ENCODE peak calls at places on chromosomes 11 and 22, in six cellular contexts. D is pancreas, N is Caco-2, Q is fibroblast of villous mesenchyme, O is AG04450, A is HepG2. W is an unnamed sample.

GRCh38 chr11:20561915-20562314 is 37.5 kb upstream of the SLC6A5 start:
- DNase-seq in Q (no peak), N (no peak), A (no peak), O (no peak), D (no peak), W (no peak)

GRCh38 chr11:65112226-65112550 is 516 bp downstream of the TM7SF2 start:
- DNase-seq in N (peak; percentile 42), A (no peak), Q (no peak), O (no peak), D (no peak), W (no peak)

GRCh38 chr11:72591785-72592490 is 82.3 kb downstream of the PDE2A start:
- DNase-seq in O (no peak), Q (no peak), N (no peak), A (no peak), D (peak; percentile 42), W (no peak)

GRCh38 chr11:27599217-27599616 is 92.6 kb upstream of the LIN7C start:
- DNase-seq in A (no peak), D (no peak), Q (no peak), N (no peak), O (no peak), W (no peak)

GRCh38 chr11:13183094-13183825 is 94.3 kb upstream of the BMAL1 start:
- DNase-seq in O (no peak), D (no peak), Q (peak; percentile 54), N (no peak), A (peak; percentile 28), W (peak; percentile 59)

GRCh38 chr11:125201525-125202121 is 37.1 kb downstream of the PKNOX2 start:
- DNase-seq in Q (no peak), D (peak; percentile 88), N (no peak), A (peak; percentile 50), O (no peak), W (no peak)

GRCh38 chr22:20023214-20023613 is 2.3 kb downstream of the TANGO2 start:
- DNase-seq in O (no peak), D (peak; percentile 22), Q (no peak), N (no peak), A (no peak), W (no peak)

GRCh38 chr22:49935561-49935960 is 17.1 kb downstream of the CRELD2 start:
- DNase-seq in O (no peak), N (no peak), A (no peak), Q (peak; percentile 39), D (peak; percentile 35), W (peak; percentile 27)

GRCh38 chr22:19035474-19036228 is 86.6 kb downstream of the DGCR2 start:
- DNase-seq in A (no peak), D (peak; percentile 56), Q (peak; percentile 5), O (no peak), N (peak; percentile 45), W (no peak)

DNA sequence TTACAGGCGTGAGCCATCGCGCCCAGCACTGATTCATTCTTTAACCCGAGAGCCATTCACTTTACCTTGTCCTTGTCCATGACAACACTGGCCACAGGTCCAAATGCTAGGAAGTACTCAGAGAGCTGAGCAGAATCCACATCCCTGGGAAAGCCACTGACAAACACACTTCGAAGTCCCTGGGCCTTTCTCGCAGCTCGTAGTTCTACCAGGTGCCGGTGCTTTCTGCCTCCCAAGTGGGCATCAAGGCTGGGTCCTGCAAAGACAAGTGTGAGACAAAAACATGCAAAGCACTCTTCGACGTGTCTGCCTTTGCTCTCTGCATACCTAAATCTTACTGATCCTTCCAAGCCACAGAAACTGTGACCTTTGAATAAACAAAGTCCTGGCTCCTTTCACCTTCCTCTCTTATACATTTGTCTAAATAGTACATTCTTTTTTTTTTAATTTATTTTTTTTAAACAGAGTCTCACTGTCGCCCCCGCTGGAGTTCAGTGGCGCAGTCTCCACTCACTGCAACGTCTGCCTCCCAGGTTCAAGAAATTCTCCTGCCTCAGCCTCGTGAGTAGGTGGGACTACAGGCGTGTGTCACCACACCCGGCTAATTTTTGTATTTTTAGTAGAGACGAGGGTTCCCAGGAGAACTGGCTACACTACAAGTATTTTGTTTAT is 2.2 kb downstream of the TUT1 start:
- DNase-seq in N (no peak), Q (peak; percentile 23), O (no peak), D (no peak), A (no peak), W (peak; percentile 42)
- TF ChIP-seq CTCF in N (peak; percentile 33), Q (peak; percentile 42), O (peak; percentile 49), D (no peak), A (peak; percentile 24), W (peak; percentile 22)

GRCh38 chr11:1832989-1833365 is 1.8 kb upstream of the SYT8 start:
- DNase-seq in A (no peak), Q (no peak), N (no peak), D (peak; percentile 75), O (no peak), W (no peak)

GRCh38 chr11:1834132-1834610 is 619 bp upstream of the SYT8 start:
- DNase-seq in O (no peak), D (peak; percentile 98), N (peak; percentile 99), Q (no peak), A (peak; percentile 24), W (no peak)

GRCh38 chr11:1836011-1836945 is 1.5 kb downstream of the SYT8 start:
- DNase-seq in D (peak; percentile 83), A (no peak), N (no peak), Q (no peak), O (no peak), W (no peak)

GRCh38 chr11:1835671-1836010 is 851 bp downstream of the SYT8 start:
- DNase-seq in Q (no peak), O (no peak), D (peak; percentile 84), A (no peak), N (no peak), W (no peak)

GRCh38 chr11:1834791-1835670 is at the start of gene SYT8:
- DNase-seq in N (no peak), D (peak; percentile 91), Q (no peak), A (no peak), O (no peak), W (no peak)
- H3K4me3 ChIP-seq in N (no peak within 1 kb of the TSS), D (no peak within 1 kb of the TSS), Q (no peak within 1 kb of the TSS), A (no peak within 1 kb of the TSS), O (no peak within 1 kb of the TSS), W (no peak within 1 kb of the TSS)

GRCh38 chr11:85595285-85595884 is 31.8 kb downstream of the DLG2 start:
- DNase-seq in Q (peak; percentile 62), D (no peak), A (peak; percentile 38), O (peak; percentile 8), N (no peak), W (peak; percentile 68)
- TF ChIP-seq CTCF in Q (peak; percentile 59), D (peak; percentile 27), A (peak; percentile 67), O (peak; percentile 67), N (peak; percentile 83), W (peak; percentile 59)

DNA sequence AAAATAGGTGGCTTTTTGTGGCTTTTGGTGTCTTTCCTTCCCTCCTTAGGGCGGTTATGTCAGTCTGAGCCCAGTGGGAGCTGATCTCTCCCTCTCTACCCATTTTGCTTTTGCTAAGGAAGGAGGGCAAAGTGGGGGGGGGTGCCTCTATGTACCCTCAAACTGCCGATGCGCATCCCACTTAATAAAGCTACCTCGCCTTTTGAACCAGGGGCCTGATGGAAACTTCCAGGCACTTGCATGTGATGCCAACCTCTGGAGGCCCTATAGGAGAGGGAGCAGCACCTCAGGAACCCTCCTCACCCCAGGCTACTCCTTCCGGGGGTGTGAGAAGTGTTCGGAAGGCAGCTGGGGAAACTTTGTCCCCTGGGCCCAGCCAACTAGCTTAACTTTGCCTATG is 97.0 kb upstream of the HSD17B12 start:
- DNase-seq in Q (no peak), N (no peak), O (no peak), D (no peak), A (no peak), W (no peak)
- H3K4me3 ChIP-seq in Q (no peak overlapping the region), N (no peak overlapping the region), O (no peak overlapping the region), D (no peak overlapping the region), A (no peak overlapping the region), W (no peak overlapping the region)